ENCODE peak calls at places on chromosome 4, in eight cellular contexts. One of them, this sample, is unnamed.

GRCh38 chr4:177907736-177908424 is 465.6 kb upstream of the AGA start:
- DNase-seq in HL-60: no peak
- DNase-seq in tibial nerve: no peak
- DNase-seq in psoas muscle: no peak
- DNase-seq in fibroblast of lung: no peak
- DNase-seq in mammary epithelial cell: no peak
- DNase-seq in brain microvascular endothelial cell: no peak
- DNase-seq in body of pancreas: no peak
- DNase-seq in this sample: no peak

GRCh38 chr4:176789955-176790354 is 2.8 kb downstream of the VEGFC start:
- DNase-seq in fibroblast of lung: peak; percentile 71
- DNase-seq in psoas muscle: no peak
- DNase-seq in tibial nerve: no peak
- DNase-seq in mammary epithelial cell: peak; percentile 80
- DNase-seq in body of pancreas: no peak
- DNase-seq in HL-60: peak; percentile 10
- DNase-seq in brain microvascular endothelial cell: peak; percentile 76
- DNase-seq in this sample: no peak

GRCh38 chr4:53476232-53477037 is 99.0 kb downstream of the FIP1L1 start:
- DNase-seq in tibial nerve: no peak
- DNase-seq in mammary epithelial cell: peak; percentile 98
- DNase-seq in psoas muscle: no peak
- DNase-seq in brain microvascular endothelial cell: peak; percentile 96
- DNase-seq in fibroblast of lung: peak; percentile 99
- DNase-seq in HL-60: no peak
- DNase-seq in body of pancreas: no peak
- DNase-seq in this sample: no peak

GRCh38 chr4:113499696-113500095 is 261.8 kb downstream of the CAMK2D start:
- DNase-seq in fibroblast of lung: peak; percentile 90
- DNase-seq in psoas muscle: no peak
- DNase-seq in mammary epithelial cell: peak; percentile 58
- DNase-seq in brain microvascular endothelial cell: peak; percentile 65
- DNase-seq in body of pancreas: no peak
- DNase-seq in tibial nerve: no peak
- DNase-seq in HL-60: no peak
- DNase-seq in this sample: no peak

GRCh38 chr4:75036046-75036445 is 103.1 kb downstream of the PARM1 start:
- DNase-seq in mammary epithelial cell: no peak
- DNase-seq in fibroblast of lung: no peak
- DNase-seq in tibial nerve: no peak
- DNase-seq in brain microvascular endothelial cell: no peak
- DNase-seq in HL-60: peak; percentile 3
- DNase-seq in psoas muscle: no peak
- DNase-seq in body of pancreas: no peak
- DNase-seq in this sample: no peak

GRCh38 chr4:54217642-54218486 is 11.2 kb upstream of the PDGFRA start:
- DNase-seq in HL-60: no peak
- DNase-seq in mammary epithelial cell: peak; percentile 82
- DNase-seq in fibroblast of lung: peak; percentile 70
- DNase-seq in psoas muscle: peak; percentile 88
- DNase-seq in brain microvascular endothelial cell: peak; percentile 80
- DNase-seq in tibial nerve: peak; percentile 79
- DNase-seq in body of pancreas: peak; percentile 70
- DNase-seq in this sample: peak; percentile 34

GRCh38 chr4:145179201-145179860 is 1.1 kb downstream of the OTUD4 start:
- DNase-seq in body of pancreas: peak; percentile 68
- DNase-seq in brain microvascular endothelial cell: peak; percentile 41
- DNase-seq in mammary epithelial cell: peak; percentile 71
- DNase-seq in psoas muscle: peak; percentile 81
- DNase-seq in HL-60: peak; percentile 57
- DNase-seq in fibroblast of lung: peak; percentile 62
- DNase-seq in tibial nerve: peak; percentile 43
- DNase-seq in this sample: peak; percentile 92

GRCh38 chr4:519203-519651 is 20.2 kb downstream of the PIGG start:
- DNase-seq in HL-60: no peak
- DNase-seq in body of pancreas: no peak
- DNase-seq in fibroblast of lung: no peak
- DNase-seq in brain microvascular endothelial cell: no peak
- DNase-seq in mammary epithelial cell: peak; percentile 33
- DNase-seq in psoas muscle: no peak
- DNase-seq in tibial nerve: no peak
- DNase-seq in this sample: no peak

GRCh38 chr4:7156273-7157139 is 35.8 kb upstream of the SORCS2 start:
- DNase-seq in tibial nerve: peak; percentile 16
- DNase-seq in mammary epithelial cell: no peak
- DNase-seq in psoas muscle: peak; percentile 62
- DNase-seq in fibroblast of lung: peak; percentile 37
- DNase-seq in brain microvascular endothelial cell: peak; percentile 26
- DNase-seq in body of pancreas: no peak
- DNase-seq in HL-60: no peak
- DNase-seq in this sample: peak; percentile 43

GRCh38 chr4:29046166-29046565 is 1674.0 kb upstream of the PCDH7 start:
- DNase-seq in fibroblast of lung: peak; percentile 47
- DNase-seq in mammary epithelial cell: no peak
- DNase-seq in brain microvascular endothelial cell: peak; percentile 63
- DNase-seq in tibial nerve: no peak
- DNase-seq in HL-60: no peak
- DNase-seq in psoas muscle: no peak
- DNase-seq in body of pancreas: no peak
- DNase-seq in this sample: no peak

DNA sequence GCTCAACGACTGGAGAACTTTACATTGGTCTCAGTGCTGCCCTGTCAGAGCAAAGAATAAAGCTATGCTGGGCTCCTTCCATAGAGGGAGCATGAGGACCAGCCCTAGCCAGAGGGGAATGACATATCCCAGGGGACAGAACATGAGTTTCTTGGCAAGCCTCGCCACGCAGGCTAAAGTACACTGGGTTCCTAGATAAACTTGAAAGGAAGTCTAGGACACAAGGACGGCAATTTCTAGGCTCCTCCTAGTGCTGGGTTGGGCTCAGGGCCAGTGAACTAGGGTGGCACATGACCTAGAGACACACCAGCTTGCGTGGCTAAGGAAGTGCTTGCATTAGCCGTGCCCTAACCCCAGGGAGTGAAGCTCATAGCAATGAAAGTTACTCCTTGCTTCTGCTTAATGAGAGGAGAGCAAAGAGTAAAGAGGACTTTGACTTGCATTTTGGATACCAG is 141.0 kb downstream of the MAB21L2 start:
- DNase-seq in psoas muscle: peak; percentile 73
- DNase-seq in brain microvascular endothelial cell: peak; percentile 62
- DNase-seq in mammary epithelial cell: peak; percentile 10
- DNase-seq in fibroblast of lung: no peak
- DNase-seq in tibial nerve: peak; percentile 21
- DNase-seq in body of pancreas: peak; percentile 96
- DNase-seq in HL-60: no peak
- DNase-seq in this sample: peak; percentile 90
- TF ChIP-seq CTCF in psoas muscle: peak; percentile 12
- TF ChIP-seq CTCF in brain microvascular endothelial cell: peak; percentile 38
- TF ChIP-seq CTCF in mammary epithelial cell: no peak
- TF ChIP-seq CTCF in fibroblast of lung: no peak
- TF ChIP-seq CTCF in tibial nerve: no peak
- TF ChIP-seq CTCF in body of pancreas: peak; percentile 78
- TF ChIP-seq CTCF in HL-60: no peak
- TF ChIP-seq CTCF in this sample: peak; percentile 71

DNA sequence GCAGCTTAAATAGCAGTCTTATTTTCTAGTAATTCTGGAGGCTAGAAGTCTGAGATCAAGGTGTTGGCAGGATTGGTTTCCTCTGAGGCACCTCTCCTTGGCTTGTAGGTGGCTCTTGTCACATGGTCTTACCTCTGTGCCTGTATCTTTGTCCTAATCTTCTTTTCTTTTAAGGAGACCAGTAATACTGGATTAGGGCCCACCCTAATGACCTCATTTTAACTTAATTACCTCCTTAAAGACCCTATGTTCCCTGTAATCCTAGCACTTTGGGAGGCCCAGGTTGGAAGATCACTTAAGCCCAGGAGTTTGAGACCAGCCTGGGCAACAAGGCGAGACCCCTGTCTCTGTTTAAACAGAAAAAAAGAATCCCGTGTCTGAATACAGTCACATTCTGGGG is 38.9 kb downstream of the ARHGAP10 start:
- DNase-seq in brain microvascular endothelial cell: no peak
- DNase-seq in tibial nerve: no peak
- DNase-seq in mammary epithelial cell: no peak
- DNase-seq in HL-60: no peak
- DNase-seq in psoas muscle: no peak
- DNase-seq in fibroblast of lung: no peak
- DNase-seq in body of pancreas: no peak
- DNase-seq in this sample: no peak
- H3K27me3 ChIP-seq in brain microvascular endothelial cell: no peaks in the 10 kb centered on the region
- H3K27me3 ChIP-seq in tibial nerve: no peaks in the 10 kb centered on the region
- H3K27me3 ChIP-seq in mammary epithelial cell: no peaks in the 10 kb centered on the region
- H3K27me3 ChIP-seq in HL-60: no peaks in the 10 kb centered on the region
- H3K27me3 ChIP-seq in psoas muscle: no peaks in the 10 kb centered on the region
- H3K27me3 ChIP-seq in fibroblast of lung: no peaks in the 10 kb centered on the region
- H3K27me3 ChIP-seq in body of pancreas: no peaks in the 10 kb centered on the region
- H3K27me3 ChIP-seq in this sample: no peaks in the 10 kb centered on the region

DNA sequence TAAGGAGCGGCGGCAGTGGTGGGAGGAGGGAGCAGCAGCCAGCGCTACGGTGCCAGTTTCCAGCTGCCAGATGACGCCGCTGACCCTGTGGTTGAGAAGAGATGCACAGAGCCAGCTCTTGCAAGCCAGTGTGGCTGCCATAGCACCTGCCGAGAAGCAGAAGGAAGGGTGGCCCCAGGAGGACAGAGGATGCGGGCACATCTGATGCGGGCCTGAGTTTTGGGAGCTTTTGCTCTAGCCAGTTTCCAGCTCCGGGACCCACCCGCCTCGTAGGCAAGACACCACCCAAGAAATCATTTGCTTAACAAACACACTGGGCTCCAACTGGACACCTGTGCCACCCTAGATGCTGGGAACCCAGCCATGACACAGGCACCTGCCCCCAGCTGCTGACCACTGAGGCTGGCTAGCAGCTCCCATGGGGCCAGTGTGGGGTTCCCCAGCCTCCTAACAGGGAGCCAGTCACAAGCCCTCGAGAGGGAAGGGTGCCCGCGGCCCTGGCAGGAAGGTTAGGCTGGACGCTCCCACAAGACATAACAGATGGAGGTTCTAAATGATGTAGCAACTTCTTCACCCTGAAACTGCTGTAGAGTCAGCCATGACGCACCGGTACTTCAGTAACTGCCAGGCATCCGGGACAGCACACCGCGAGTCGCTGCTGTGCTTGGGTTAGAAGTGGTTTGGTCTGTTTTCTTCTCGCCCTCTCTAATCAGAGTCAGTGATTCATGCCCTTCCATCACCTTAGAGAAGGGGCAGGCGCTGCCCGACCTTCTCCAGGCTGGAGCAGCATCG is 8.9 kb downstream of the MSANTD1 start:
- DNase-seq in HL-60: peak; percentile 10
- DNase-seq in mammary epithelial cell: peak; percentile 46
- DNase-seq in tibial nerve: peak; percentile 4
- DNase-seq in body of pancreas: no peak
- DNase-seq in psoas muscle: peak; percentile 38
- DNase-seq in brain microvascular endothelial cell: no peak
- DNase-seq in fibroblast of lung: peak; percentile 81
- DNase-seq in this sample: peak; percentile 61
- H3K4me3 ChIP-seq in HL-60: no peak overlapping the region
- H3K4me3 ChIP-seq in mammary epithelial cell: no peak overlapping the region
- H3K4me3 ChIP-seq in tibial nerve: no peak overlapping the region
- H3K4me3 ChIP-seq in body of pancreas: no peak overlapping the region
- H3K4me3 ChIP-seq in psoas muscle: no peak overlapping the region
- H3K4me3 ChIP-seq in brain microvascular endothelial cell: no peak overlapping the region
- H3K4me3 ChIP-seq in fibroblast of lung: no peak overlapping the region
- H3K4me3 ChIP-seq in this sample: no peak overlapping the region

DNA sequence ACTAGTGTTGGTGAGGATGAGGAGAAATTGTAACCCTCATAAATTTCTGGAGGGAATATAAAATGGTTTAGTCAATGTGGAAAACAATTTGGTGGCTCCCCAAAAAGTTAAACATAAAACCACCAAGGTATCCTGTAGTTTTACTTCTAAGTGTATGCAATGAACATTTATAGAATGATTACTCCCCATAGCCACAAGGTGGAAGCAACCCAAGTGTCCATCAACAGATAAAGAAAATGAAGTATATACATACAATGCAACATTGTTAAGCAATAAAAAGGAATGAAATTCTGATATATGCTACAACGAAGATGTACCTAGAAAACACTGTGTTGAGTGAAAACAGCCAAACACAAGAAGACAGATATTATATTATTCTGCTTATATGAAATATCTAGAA is 569.1 kb upstream of the GRID2 start:
- DNase-seq in HL-60: no peak
- DNase-seq in brain microvascular endothelial cell: no peak
- DNase-seq in fibroblast of lung: no peak
- DNase-seq in mammary epithelial cell: peak; percentile 16
- DNase-seq in psoas muscle: no peak
- DNase-seq in body of pancreas: no peak
- DNase-seq in tibial nerve: no peak
- DNase-seq in this sample: no peak
- TF ChIP-seq CTCF in HL-60: no peak
- TF ChIP-seq CTCF in brain microvascular endothelial cell: peak; percentile 22
- TF ChIP-seq CTCF in fibroblast of lung: no peak
- TF ChIP-seq CTCF in mammary epithelial cell: no peak
- TF ChIP-seq CTCF in psoas muscle: no peak
- TF ChIP-seq CTCF in body of pancreas: no peak
- TF ChIP-seq CTCF in tibial nerve: no peak
- TF ChIP-seq CTCF in this sample: peak; percentile 38

DNA sequence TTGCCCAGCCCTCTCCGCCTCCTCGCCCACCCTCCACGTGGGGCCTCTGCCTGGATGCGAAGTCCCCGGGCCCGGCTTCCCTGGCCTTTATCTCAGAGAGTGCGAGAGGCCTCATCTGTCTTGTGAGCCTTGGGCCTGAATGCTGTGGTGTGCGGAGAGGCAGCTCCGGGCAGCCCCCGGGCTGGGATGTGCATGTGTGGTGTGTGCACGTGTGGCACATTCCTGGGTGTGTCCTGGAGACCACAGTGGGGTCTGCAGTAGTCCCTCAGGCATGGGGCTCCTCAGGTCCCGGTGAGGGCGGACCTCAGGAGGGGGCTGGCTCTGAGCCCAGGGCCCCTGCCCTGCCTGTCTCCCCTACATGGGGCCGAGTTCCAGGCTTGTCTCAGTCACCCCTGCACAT is 31.4 kb downstream of the DOK7 start:
- DNase-seq in fibroblast of lung: no peak
- DNase-seq in body of pancreas: no peak
- DNase-seq in brain microvascular endothelial cell: no peak
- DNase-seq in psoas muscle: no peak
- DNase-seq in HL-60: no peak
- DNase-seq in mammary epithelial cell: no peak
- DNase-seq in tibial nerve: no peak
- DNase-seq in this sample: no peak
- H3K27me3 ChIP-seq in fibroblast of lung: peaks cover 24% of the 10 kb centered on the region
- H3K27me3 ChIP-seq in body of pancreas: no peaks in the 10 kb centered on the region
- H3K27me3 ChIP-seq in brain microvascular endothelial cell: peaks cover 22% of the 10 kb centered on the region
- H3K27me3 ChIP-seq in psoas muscle: no peaks in the 10 kb centered on the region
- H3K27me3 ChIP-seq in HL-60: peaks cover 10% of the 10 kb centered on the region
- H3K27me3 ChIP-seq in mammary epithelial cell: no peaks in the 10 kb centered on the region
- H3K27me3 ChIP-seq in tibial nerve: peaks cover 69% of the 10 kb centered on the region
- H3K27me3 ChIP-seq in this sample: no peaks in the 10 kb centered on the region

DNA sequence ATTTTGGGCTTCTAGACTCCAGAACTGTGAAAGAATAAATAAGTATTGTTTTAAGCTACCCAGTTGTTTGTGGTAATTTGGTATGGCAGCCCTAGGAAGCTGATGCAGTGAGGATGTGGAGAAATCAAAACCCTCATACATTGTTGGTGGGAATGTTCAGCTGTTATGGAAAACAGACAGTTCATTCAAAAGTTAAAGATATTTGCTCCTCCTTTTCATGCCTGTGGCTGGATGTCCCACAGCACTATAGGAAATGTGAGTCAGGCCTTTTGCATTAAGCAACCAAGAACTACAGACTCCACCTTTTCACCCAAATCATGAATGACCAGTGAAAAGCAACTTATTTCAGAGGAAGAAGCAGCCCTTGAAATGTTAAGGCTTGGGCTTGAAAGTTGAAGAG is 6.7 kb downstream of the BBS12 start:
- DNase-seq in psoas muscle: no peak
- DNase-seq in fibroblast of lung: peak; percentile 80
- DNase-seq in HL-60: no peak
- DNase-seq in mammary epithelial cell: peak; percentile 83
- DNase-seq in body of pancreas: no peak
- DNase-seq in tibial nerve: no peak
- DNase-seq in brain microvascular endothelial cell: peak; percentile 83
- DNase-seq in this sample: no peak
- H3K4me3 ChIP-seq in psoas muscle: no peak overlapping the region
- H3K4me3 ChIP-seq in fibroblast of lung: no peak overlapping the region
- H3K4me3 ChIP-seq in HL-60: no peak overlapping the region
- H3K4me3 ChIP-seq in mammary epithelial cell: no peak overlapping the region
- H3K4me3 ChIP-seq in body of pancreas: no peak overlapping the region
- H3K4me3 ChIP-seq in tibial nerve: no peak overlapping the region
- H3K4me3 ChIP-seq in brain microvascular endothelial cell: no peak overlapping the region
- H3K4me3 ChIP-seq in this sample: no peak overlapping the region